ENCODE peak calls at places on chromosomes 3 and 15, in seven cellular contexts. One of them, this sample, is unnamed.

GRCh38 chr3:38314767-38315487 is 31.7 kb upstream of the XYLB start:
- DNase-seq in NCI-H1092 treated with DMSO at 0.1 percent for 48 hours: no peak
- DNase-seq in islet precursor cell: no peak
- DNase-seq in activated CD4-positive, alpha-beta T cell treated with anti-CD3 and anti-CD28 coated beads, Interleukin-2, amount 50 U/mL, for 1 hour: no peak
- DNase-seq in CD4-positive, CD25-positive, alpha-beta regulatory T cell: no peak
- DNase-seq in colonic mucosa: no peak
- DNase-seq in COR-L47: no peak
- DNase-seq in this sample: no peak

GRCh38 chr3:108089544-108089943 is 1.3 kb downstream of the CD47 start:
- DNase-seq in NCI-H1092 treated with DMSO at 0.1 percent for 48 hours: peak; percentile 34
- DNase-seq in islet precursor cell: no peak
- DNase-seq in activated CD4-positive, alpha-beta T cell treated with anti-CD3 and anti-CD28 coated beads, Interleukin-2, amount 50 U/mL, for 1 hour: no peak
- DNase-seq in CD4-positive, CD25-positive, alpha-beta regulatory T cell: no peak
- DNase-seq in colonic mucosa: no peak
- DNase-seq in COR-L47: peak; percentile 23
- DNase-seq in this sample: no peak

GRCh38 chr15:100778831-100779288 is 100.8 kb upstream of the ALDH1A3 start:
- DNase-seq in NCI-H1092 treated with DMSO at 0.1 percent for 48 hours: no peak
- DNase-seq in islet precursor cell: peak; percentile 42
- DNase-seq in activated CD4-positive, alpha-beta T cell treated with anti-CD3 and anti-CD28 coated beads, Interleukin-2, amount 50 U/mL, for 1 hour: no peak
- DNase-seq in CD4-positive, CD25-positive, alpha-beta regulatory T cell: no peak
- DNase-seq in colonic mucosa: peak; percentile 10
- DNase-seq in COR-L47: no peak
- DNase-seq in this sample: no peak

GRCh38 chr3:101940521-101940992 is 91.2 kb downstream of the NFKBIZ start:
- DNase-seq in NCI-H1092 treated with DMSO at 0.1 percent for 48 hours: no peak
- DNase-seq in islet precursor cell: peak; percentile 93
- DNase-seq in activated CD4-positive, alpha-beta T cell treated with anti-CD3 and anti-CD28 coated beads, Interleukin-2, amount 50 U/mL, for 1 hour: no peak
- DNase-seq in CD4-positive, CD25-positive, alpha-beta regulatory T cell: no peak
- DNase-seq in colonic mucosa: no peak
- DNase-seq in COR-L47: peak; percentile 43
- DNase-seq in this sample: no peak

GRCh38 chr3:181292984-181293383 is 303.4 kb upstream of the DNAJC19 start:
- DNase-seq in NCI-H1092 treated with DMSO at 0.1 percent for 48 hours: no peak
- DNase-seq in islet precursor cell: no peak
- DNase-seq in activated CD4-positive, alpha-beta T cell treated with anti-CD3 and anti-CD28 coated beads, Interleukin-2, amount 50 U/mL, for 1 hour: no peak
- DNase-seq in CD4-positive, CD25-positive, alpha-beta regulatory T cell: no peak
- DNase-seq in colonic mucosa: no peak
- DNase-seq in COR-L47: no peak
- DNase-seq in this sample: no peak

GRCh38 chr3:86989611-86990010 is 1.3 kb downstream of the VGLL3 start:
- DNase-seq in NCI-H1092 treated with DMSO at 0.1 percent for 48 hours: no peak
- DNase-seq in islet precursor cell: no peak
- DNase-seq in activated CD4-positive, alpha-beta T cell treated with anti-CD3 and anti-CD28 coated beads, Interleukin-2, amount 50 U/mL, for 1 hour: no peak
- DNase-seq in CD4-positive, CD25-positive, alpha-beta regulatory T cell: no peak
- DNase-seq in colonic mucosa: no peak
- DNase-seq in COR-L47: no peak
- DNase-seq in this sample: no peak

GRCh38 chr15:25332306-25332705 is 106.5 kb downstream of the UBE3A start:
- DNase-seq in NCI-H1092 treated with DMSO at 0.1 percent for 48 hours: no peak
- DNase-seq in islet precursor cell: no peak
- DNase-seq in activated CD4-positive, alpha-beta T cell treated with anti-CD3 and anti-CD28 coated beads, Interleukin-2, amount 50 U/mL, for 1 hour: no peak
- DNase-seq in CD4-positive, CD25-positive, alpha-beta regulatory T cell: no peak
- DNase-seq in colonic mucosa: no peak
- DNase-seq in COR-L47: no peak
- DNase-seq in this sample: no peak

GRCh38 chr3:29716213-29716612 is 435.3 kb downstream of the RBMS3 start:
- DNase-seq in NCI-H1092 treated with DMSO at 0.1 percent for 48 hours: no peak
- DNase-seq in islet precursor cell: no peak
- DNase-seq in activated CD4-positive, alpha-beta T cell treated with anti-CD3 and anti-CD28 coated beads, Interleukin-2, amount 50 U/mL, for 1 hour: no peak
- DNase-seq in CD4-positive, CD25-positive, alpha-beta regulatory T cell: no peak
- DNase-seq in colonic mucosa: no peak
- DNase-seq in COR-L47: no peak
- DNase-seq in this sample: no peak

GRCh38 chr3:116083686-116084085 is 361.6 kb downstream of the LSAMP start:
- DNase-seq in NCI-H1092 treated with DMSO at 0.1 percent for 48 hours: no peak
- DNase-seq in islet precursor cell: no peak
- DNase-seq in activated CD4-positive, alpha-beta T cell treated with anti-CD3 and anti-CD28 coated beads, Interleukin-2, amount 50 U/mL, for 1 hour: no peak
- DNase-seq in CD4-positive, CD25-positive, alpha-beta regulatory T cell: no peak
- DNase-seq in colonic mucosa: no peak
- DNase-seq in COR-L47: no peak
- DNase-seq in this sample: no peak

GRCh38 chr3:48595526-48596121 is 495 bp upstream of the COL7A1 start:
- DNase-seq in NCI-H1092 treated with DMSO at 0.1 percent for 48 hours: no peak
- DNase-seq in islet precursor cell: peak; percentile 99
- DNase-seq in activated CD4-positive, alpha-beta T cell treated with anti-CD3 and anti-CD28 coated beads, Interleukin-2, amount 50 U/mL, for 1 hour: no peak
- DNase-seq in CD4-positive, CD25-positive, alpha-beta regulatory T cell: no peak
- DNase-seq in colonic mucosa: no peak
- DNase-seq in COR-L47: no peak
- DNase-seq in this sample: no peak

GRCh38 chr3:108008106-108008505 is 82.7 kb downstream of the CD47 start:
- DNase-seq in NCI-H1092 treated with DMSO at 0.1 percent for 48 hours: no peak
- DNase-seq in islet precursor cell: no peak
- DNase-seq in activated CD4-positive, alpha-beta T cell treated with anti-CD3 and anti-CD28 coated beads, Interleukin-2, amount 50 U/mL, for 1 hour: no peak
- DNase-seq in CD4-positive, CD25-positive, alpha-beta regulatory T cell: no peak
- DNase-seq in colonic mucosa: no peak
- DNase-seq in COR-L47: no peak
- DNase-seq in this sample: no peak

GRCh38 chr3:37627951-37628620 is 233.6 kb upstream of the CTDSPL start:
- DNase-seq in NCI-H1092 treated with DMSO at 0.1 percent for 48 hours: no peak
- DNase-seq in islet precursor cell: no peak
- DNase-seq in activated CD4-positive, alpha-beta T cell treated with anti-CD3 and anti-CD28 coated beads, Interleukin-2, amount 50 U/mL, for 1 hour: no peak
- DNase-seq in CD4-positive, CD25-positive, alpha-beta regulatory T cell: no peak
- DNase-seq in colonic mucosa: no peak
- DNase-seq in COR-L47: no peak
- DNase-seq in this sample: no peak

GRCh38 chr15:100340721-100341661 is 784 bp downstream of the ADAMTS17 start:
- DNase-seq in NCI-H1092 treated with DMSO at 0.1 percent for 48 hours: no peak
- DNase-seq in islet precursor cell: no peak
- DNase-seq in activated CD4-positive, alpha-beta T cell treated with anti-CD3 and anti-CD28 coated beads, Interleukin-2, amount 50 U/mL, for 1 hour: peak; percentile 25
- DNase-seq in CD4-positive, CD25-positive, alpha-beta regulatory T cell: no peak
- DNase-seq in colonic mucosa: peak; percentile 25
- DNase-seq in COR-L47: peak; percentile 31
- DNase-seq in this sample: no peak

GRCh38 chr3:48716508-48716981 is 476 bp downstream of the IP6K2 start:
- DNase-seq in NCI-H1092 treated with DMSO at 0.1 percent for 48 hours: peak; percentile 40
- DNase-seq in islet precursor cell: no peak
- DNase-seq in activated CD4-positive, alpha-beta T cell treated with anti-CD3 and anti-CD28 coated beads, Interleukin-2, amount 50 U/mL, for 1 hour: peak; percentile 23
- DNase-seq in CD4-positive, CD25-positive, alpha-beta regulatory T cell: peak; percentile 41
- DNase-seq in colonic mucosa: no peak
- DNase-seq in COR-L47: no peak
- DNase-seq in this sample: peak; percentile 27

GRCh38 chr3:89098964-89099585 is 8.3 kb upstream of the EPHA3 start:
- DNase-seq in NCI-H1092 treated with DMSO at 0.1 percent for 48 hours: peak; percentile 33
- DNase-seq in islet precursor cell: peak; percentile 70
- DNase-seq in activated CD4-positive, alpha-beta T cell treated with anti-CD3 and anti-CD28 coated beads, Interleukin-2, amount 50 U/mL, for 1 hour: peak; percentile 13
- DNase-seq in CD4-positive, CD25-positive, alpha-beta regulatory T cell: peak; percentile 4
- DNase-seq in colonic mucosa: peak; percentile 32
- DNase-seq in COR-L47: peak; percentile 43
- DNase-seq in this sample: peak; percentile 62

GRCh38 chr3:25080461-25080860 is 347.6 kb upstream of the RARB start:
- DNase-seq in NCI-H1092 treated with DMSO at 0.1 percent for 48 hours: no peak
- DNase-seq in islet precursor cell: no peak
- DNase-seq in activated CD4-positive, alpha-beta T cell treated with anti-CD3 and anti-CD28 coated beads, Interleukin-2, amount 50 U/mL, for 1 hour: no peak
- DNase-seq in CD4-positive, CD25-positive, alpha-beta regulatory T cell: no peak
- DNase-seq in colonic mucosa: no peak
- DNase-seq in COR-L47: no peak
- DNase-seq in this sample: no peak

GRCh38 chr3:10551821-10552630 is 46.6 kb upstream of the ATP2B2 start:
- DNase-seq in NCI-H1092 treated with DMSO at 0.1 percent for 48 hours: no peak
- DNase-seq in islet precursor cell: peak; percentile 51
- DNase-seq in activated CD4-positive, alpha-beta T cell treated with anti-CD3 and anti-CD28 coated beads, Interleukin-2, amount 50 U/mL, for 1 hour: peak; percentile 69
- DNase-seq in CD4-positive, CD25-positive, alpha-beta regulatory T cell: peak; percentile 3
- DNase-seq in colonic mucosa: no peak
- DNase-seq in COR-L47: no peak
- DNase-seq in this sample: peak; percentile 65

This sample was measured in Jurkat, Clone E6-1.